ENCODE peak calls at places on chromosomes 5 and 9, in five cellular contexts. A is GM12878, H is HCT116, Y is H1, J is HepG2. I is an unnamed sample.

GRCh38 chr5:94777163-94777885 is 158.9 kb downstream of the SLF1 start:
- DNase-seq in A (no peak), H (no peak), Y (no peak), J (no peak), I (no peak)

GRCh38 chr9:134936021-134936761 is 18.5 kb upstream of the FCN1 start:
- DNase-seq in A (no peak), H (no peak), Y (no peak), J (no peak), I (peak)

GRCh38 chr5:98768160-98769005 is 5.1 kb upstream of the RGMB start:
- DNase-seq in A (no peak), H (no peak), Y (peak), J (peak), I (peak)

GRCh38 chr5:81302596-81302995 is 1.2 kb downstream of the ZCCHC9 start:
- DNase-seq in A (no peak), H (no peak), Y (no peak), J (peak), I (no peak)

GRCh38 chr5:157204765-157205164 is 24.1 kb downstream of the ITK start:
- DNase-seq in A (no peak), H (no peak), Y (no peak), J (no peak), I (no peak)

GRCh38 chr5:177447066-177447610 is 524 bp downstream of the PRR7 start:
- DNase-seq in A (no peak), H (no peak), Y (no peak), J (no peak), I (peak)

GRCh38 chr9:19221326-19221725 is 9.2 kb upstream of the DENND4C start:
- DNase-seq in A (no peak), H (no peak), Y (no peak), J (no peak), I (no peak)

GRCh38 chr5:6703791-6704190 is 9.4 kb upstream of the TENT4A start:
- DNase-seq in A (no peak), H (no peak), Y (no peak), J (no peak), I (no peak)

GRCh38 chr9:77999231-77999631 is 32.4 kb downstream of the GNAQ start:
- DNase-seq in A (no peak), H (no peak), Y (no peak), J (no peak), I (no peak)

GRCh38 chr5:17216974-17217325 is 481 bp upstream of the BASP1 start:
- DNase-seq in A (no peak), H (no peak), Y (no peak), J (no peak), I (no peak)

GRCh38 chr5:60960591-60960990 is 15.6 kb downstream of the NDUFAF2 start:
- DNase-seq in A (no peak), H (peak), Y (no peak), J (no peak), I (peak)

GRCh38 chr5:98163796-98164493 is 609.5 kb upstream of the RGMB start:
- DNase-seq in A (no peak), H (no peak), Y (no peak), J (no peak), I (no peak)

GRCh38 chr5:169595172-169595820 is 11.7 kb downstream of the SPDL1 start:
- DNase-seq in A (no peak), H (no peak), Y (no peak), J (no peak), I (no peak)

GRCh38 chr9:83132768-83133167 is 69.8 kb upstream of the RASEF start:
- DNase-seq in A (no peak), H (no peak), Y (no peak), J (peak), I (no peak)

GRCh38 chr9:2127486-2127885 is 112.3 kb downstream of the SMARCA2 start:
- DNase-seq in A (no peak), H (no peak), Y (no peak), J (no peak), I (no peak)

GRCh38 chr9:114662081-114662989 is 4.7 kb upstream of the TEX53 start:
- DNase-seq in A (no peak), H (no peak), Y (no peak), J (peak), I (peak)

GRCh38 chr9:30574355-30575151 is 1809.9 kb upstream of the ACO1 start:
- DNase-seq in A (no peak), H (no peak), Y (no peak), J (no peak), I (no peak)

GRCh38 chr5:157651011-157651611 is 1.1 kb downstream of the SOX30 start:
- DNase-seq in A (no peak), H (no peak), Y (no peak), J (no peak), I (no peak)

GRCh38 chr5:92907914-92908606 is 673.0 kb downstream of the NR2F1-AS1 start:
- DNase-seq in A (peak), H (no peak), Y (no peak), J (peak), I (no peak)

GRCh38 chr5:96297290-96297689 is 135.8 kb downstream of the PCSK1 start:
- DNase-seq in A (no peak), H (no peak), Y (no peak), J (peak), I (no peak)

GRCh38 chr5:43631182-43631910 is 28.4 kb downstream of the NNT start:
- DNase-seq in A (peak), H (peak), Y (no peak), J (peak), I (peak)

GRCh38 chr5:168064457-168064856 is 227.0 kb upstream of the WWC1 start:
- DNase-seq in A (no peak), H (no peak), Y (no peak), J (no peak), I (no peak)
- H3K4me2 ChIP-seq in A (no peak), H (no peak), Y (no peak), J (no peak), I (no peak)

GRCh38 chr5:38598296-38598993 is 42.0 kb upstream of the LIFR start:
- DNase-seq in A (no peak), H (no peak), Y (no peak), J (no peak), I (no peak)

GRCh38 chr5:38596997-38597396 is 40.6 kb upstream of the LIFR start:
- DNase-seq in A (no peak), H (no peak), Y (no peak), J (peak), I (no peak)

GRCh38 chr5:38591450-38591849 is 35.0 kb upstream of the LIFR start:
- DNase-seq in A (no peak), H (no peak), Y (no peak), J (no peak), I (no peak)

GRCh38 chr5:38593959-38594358 is 37.5 kb upstream of the LIFR start:
- DNase-seq in A (no peak), H (no peak), Y (no peak), J (no peak), I (no peak)

DNA sequence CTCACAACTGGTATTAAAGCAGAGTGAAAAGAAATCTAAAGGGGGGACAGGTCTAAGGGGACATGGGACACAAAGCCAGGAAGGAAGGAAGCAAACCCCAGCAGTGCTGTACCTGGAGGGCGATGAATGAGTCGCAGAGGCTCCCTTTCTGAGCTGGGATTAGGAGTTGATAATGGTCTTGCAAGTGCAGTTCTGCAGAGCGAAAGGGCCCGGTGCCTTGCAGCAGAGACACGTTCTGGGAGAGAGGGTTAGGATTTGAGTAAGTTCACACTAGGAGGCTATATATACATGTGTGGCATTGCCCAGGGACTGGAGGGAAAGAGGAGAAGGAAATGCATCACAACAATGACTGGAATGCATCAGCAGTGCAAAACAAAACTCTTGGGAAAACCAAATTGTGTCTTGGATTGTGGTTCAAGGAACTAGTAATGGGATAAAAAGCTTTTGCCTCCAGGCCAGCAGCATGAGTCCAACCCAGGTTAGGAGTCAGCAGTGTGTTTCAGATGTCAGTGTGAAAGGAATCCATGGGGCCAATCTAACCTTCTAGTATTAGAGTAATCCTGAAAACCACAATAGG is 38.8 kb upstream of the LIFR start:
- DNase-seq in A (no peak), H (no peak), Y (no peak), J (no peak), I (no peak)
- TF ChIP-seq ZNF274 in A (no peak), H (no peak), Y (no peak), J (no peak), I (no peak)

DNA sequence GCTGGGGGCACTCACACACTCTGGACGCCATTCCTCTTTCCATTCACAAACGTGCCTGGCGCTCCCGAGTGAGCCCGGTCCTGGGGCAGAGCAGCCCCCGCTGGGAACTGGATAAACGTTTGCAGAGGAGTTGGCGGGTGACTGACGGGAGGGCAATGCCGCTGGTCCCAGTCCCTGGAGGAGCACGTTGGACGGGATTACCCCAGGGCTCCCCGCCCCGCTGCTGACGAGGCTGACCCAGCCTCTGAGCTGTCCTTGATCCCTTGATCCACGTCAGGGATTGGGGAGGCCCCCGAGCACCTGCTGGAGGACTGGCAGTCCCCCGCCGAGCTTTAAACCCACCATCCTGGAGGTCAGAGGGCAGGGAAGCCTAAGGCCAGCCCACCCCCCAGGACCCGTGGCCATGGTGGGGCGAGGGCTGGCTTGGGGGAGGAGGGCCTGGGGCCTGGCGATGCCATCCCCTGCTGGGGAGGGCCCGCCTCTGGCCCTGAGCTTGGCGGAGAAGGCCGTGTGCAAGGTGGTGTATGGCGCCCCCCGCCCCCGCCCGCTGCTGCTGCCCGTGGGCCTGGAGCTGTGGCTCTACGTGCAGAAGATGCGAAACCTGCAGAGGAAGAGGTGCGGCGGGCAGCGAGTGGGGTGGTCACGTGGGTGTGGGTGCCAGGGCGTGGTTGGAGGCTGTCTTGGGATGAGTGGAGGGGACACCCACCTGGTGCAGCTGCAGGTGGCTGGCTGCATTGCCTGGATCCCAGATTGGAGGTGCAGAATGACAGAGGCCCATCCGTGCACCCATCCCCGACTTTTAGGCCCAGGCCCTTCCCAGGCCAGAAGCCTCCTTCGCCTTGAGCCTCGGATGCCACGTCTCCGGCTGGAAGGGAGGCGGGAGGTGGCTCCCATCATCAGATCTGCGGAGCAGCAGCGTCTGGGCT is 4.5 kb downstream of the GPSM1 start:
- DNase-seq in A (no peak), H (no peak), Y (no peak), J (no peak), I (no peak)
- H3K4me2 ChIP-seq in A (no peak), H (no peak), Y (no peak), J (peak), I (no peak)

GRCh38 chr5:35436441-35437057 is 181.1 kb upstream of the SPEF2 start:
- DNase-seq in A (no peak), H (peak), Y (no peak), J (peak), I (peak)
- TF ChIP-seq ZNF274 in A (no peak), H (no peak), Y (no peak), J (no peak), I (no peak)

GRCh38 chr5:33281507-33281906 is 159.3 kb upstream of the TARS1 start:
- DNase-seq in A (no peak), H (no peak), Y (no peak), J (no peak), I (no peak)

GRCh38 chr5:33284681-33285080 is 156.1 kb upstream of the TARS1 start:
- DNase-seq in A (no peak), H (no peak), Y (no peak), J (no peak), I (no peak)

GRCh38 chr5:33283243-33283642 is 157.5 kb upstream of the TARS1 start:
- DNase-seq in A (no peak), H (no peak), Y (no peak), J (no peak), I (no peak)

GRCh38 chr5:33282157-33282556 is 158.6 kb upstream of the TARS1 start:
- DNase-seq in A (no peak), H (no peak), Y (no peak), J (no peak), I (no peak)

DNA sequence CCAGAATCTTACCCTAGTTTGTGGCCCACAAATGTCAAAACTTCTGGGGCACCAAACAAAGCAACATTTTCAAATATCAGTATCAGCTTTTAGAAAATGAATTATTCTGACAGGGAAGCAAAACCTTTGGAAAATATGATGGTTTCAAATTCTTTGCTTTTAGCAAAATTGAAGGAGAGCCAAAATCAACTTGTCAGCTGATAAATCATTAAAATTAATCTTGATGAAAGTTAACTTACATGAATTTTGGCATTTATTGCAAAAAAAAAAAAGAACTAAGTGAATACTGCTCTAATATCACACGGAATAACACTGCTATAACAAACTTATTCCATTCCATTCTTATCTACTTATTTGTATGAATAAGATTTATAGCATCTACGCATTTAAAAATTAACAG is 158.1 kb upstream of the TARS1 start:
- DNase-seq in A (no peak), H (no peak), Y (no peak), J (no peak), I (no peak)
- H3K4me2 ChIP-seq in A (no peak), H (no peak), Y (no peak), J (no peak), I (no peak)

GRCh38 chr5:135737701-135738563 is 96.5 kb upstream of the SLC25A48 start:
- DNase-seq in A (no peak), H (no peak), Y (no peak), J (no peak), I (no peak)
- TF ChIP-seq ZNF274 in A (no peak), H (no peak), Y (no peak), J (no peak), I (no peak)

GRCh38 chr9:27385606-27386005 is 88.7 kb upstream of the EQTN start:
- DNase-seq in A (no peak), H (no peak), Y (no peak), J (no peak), I (no peak)
- H3K4me2 ChIP-seq in A (peak), H (no peak), Y (no peak), J (no peak), I (no peak)